ENCODE peak calls at places on chromosomes 11 and 22, in eight cellular contexts. B is mucosa of descending colon, F is tibial artery, W is right lobe of liver, S is testis, M is cardiac muscle cell, V is kidney, Q is neural progenitor cell. P is an unnamed sample.

GRCh38 chr22:46984751-46985506 is 222.5 kb downstream of the TBC1D22A start:
- DNase-seq in S (no peak), F (no peak), V (peak; percentile 66), M (no peak), Q (no peak), W (no peak), B (no peak), P (no peak)

GRCh38 chr11:44607324-44607962 is 42.0 kb downstream of the CD82 start:
- DNase-seq in F (no peak), W (no peak), Q (no peak), V (no peak), B (no peak), M (no peak), S (no peak), P (no peak)

GRCh38 chr11:126146454-126147192 is 64.8 kb downstream of the RPUSD4 start:
- DNase-seq in F (no peak), W (no peak), Q (peak; percentile 96), B (no peak), V (no peak), S (no peak), M (no peak), P (no peak)

GRCh38 chr11:18650859-18651557 is 16.9 kb upstream of the SPTY2D1 start:
- DNase-seq in V (no peak), W (no peak), B (peak; percentile 75), M (no peak), S (peak; percentile 84), Q (peak; percentile 64), F (peak; percentile 23), P (no peak)

GRCh38 chr11:9385288-9385902 is 943 bp downstream of the IPO7 start:
- DNase-seq in V (no peak), M (no peak), W (no peak), Q (no peak), B (no peak), F (no peak), S (no peak), P (no peak)

GRCh38 chr22:42299586-42300285 is 29.3 kb upstream of the TCF20 start:
- DNase-seq in V (no peak), F (peak; percentile 31), Q (peak; percentile 84), B (no peak), S (peak; percentile 21), W (no peak), M (peak; percentile 52), P (peak; percentile 19)

GRCh38 chr11:10927533-10927932 is 69.7 kb upstream of the ZBED5 start:
- DNase-seq in W (peak; percentile 66), B (peak; percentile 72), F (no peak), V (no peak), S (no peak), Q (no peak), M (no peak), P (no peak)

GRCh38 chr11:66183581-66184048 is 84.8 kb upstream of the RAB1B start:
- DNase-seq in V (no peak), M (no peak), Q (no peak), S (no peak), B (peak; percentile 3), F (no peak), W (no peak), P (no peak)

GRCh38 chr22:42389137-42389536 is 43.1 kb downstream of the NFAM1 start:
- DNase-seq in W (no peak), S (no peak), V (no peak), Q (no peak), M (no peak), F (no peak), B (no peak), P (no peak)

GRCh38 chr22:23067023-23067650 is 3.2 kb upstream of the GNAZ start:
- DNase-seq in M (no peak), Q (no peak), S (peak; percentile 6), W (no peak), F (peak; percentile 12), V (peak; percentile 54), B (no peak), P (no peak)

GRCh38 chr22:25623310-25623734 is 58.8 kb downstream of the GRK3 start:
- DNase-seq in Q (no peak), B (no peak), F (no peak), M (no peak), S (no peak), W (no peak), V (no peak), P (no peak)

GRCh38 chr11:13487661-13488030 is 8.2 kb downstream of the PTH start:
- DNase-seq in V (no peak), S (no peak), Q (peak; percentile 28), M (no peak), W (no peak), B (peak; percentile 40), F (no peak), P (no peak)

GRCh38 chr11:84215671-84216070 is 929.5 kb upstream of the CCDC90B start:
- DNase-seq in F (no peak), V (no peak), B (no peak), S (no peak), M (no peak), Q (no peak), W (no peak), P (no peak)

GRCh38 chr11:111429066-111429506 is 50.0 kb upstream of the POU2AF1 start:
- DNase-seq in M (no peak), B (peak; percentile 86), Q (peak; percentile 26), V (no peak), F (peak; percentile 77), W (no peak), S (peak; percentile 75), P (peak; percentile 63)

GRCh38 chr11:118924591-118925585 is 838 bp downstream of the BCL9L start:
- DNase-seq in F (peak; percentile 66), Q (peak; percentile 81), V (peak; percentile 83), W (peak; percentile 51), B (peak; percentile 73), S (peak; percentile 76), M (peak; percentile 72), P (peak; percentile 63)

GRCh38 chr11:47177846-47178245 is 1.2 kb upstream of the ARFGAP2 start:
- DNase-seq in S (peak; percentile 41), F (no peak), M (no peak), V (peak; percentile 79), B (no peak), W (peak; percentile 89), Q (no peak), P (peak; percentile 74)

GRCh38 chr11:58927393-58928081 is 11.8 kb upstream of the GLYATL1 start:
- DNase-seq in W (peak; percentile 97), M (peak; percentile 92), Q (peak; percentile 97), S (peak; percentile 30), V (no peak), B (peak; percentile 58), F (no peak), P (no peak)

GRCh38 chr11:69080361-69080973 is 31.7 kb downstream of the TPCN2 start:
- DNase-seq in B (no peak), Q (no peak), S (no peak), V (no peak), F (no peak), W (no peak), M (no peak), P (no peak)

GRCh38 chr11:112587664-112588063 is 327.0 kb upstream of the PLET1 start:
- DNase-seq in W (no peak), Q (no peak), S (no peak), B (no peak), F (no peak), M (no peak), V (no peak), P (no peak)

GRCh38 chr11:112583246-112583893 is 322.7 kb upstream of the PLET1 start:
- DNase-seq in M (no peak), W (no peak), B (no peak), F (no peak), Q (no peak), V (no peak), S (no peak), P (no peak)

GRCh38 chr11:112582366-112582765 is 321.7 kb upstream of the PLET1 start:
- DNase-seq in V (no peak), M (no peak), B (no peak), F (no peak), Q (no peak), S (no peak), W (no peak), P (no peak)

GRCh38 chr11:112581747-112582146 is 321.1 kb upstream of the PLET1 start:
- DNase-seq in V (no peak), W (no peak), B (no peak), F (no peak), Q (no peak), M (no peak), S (no peak), P (no peak)

GRCh38 chr11:112584674-112585073 is 324.0 kb upstream of the PLET1 start:
- DNase-seq in M (peak; percentile 41), W (no peak), F (no peak), V (no peak), Q (peak; percentile 54), S (no peak), B (no peak), P (no peak)
- TF ChIP-seq CTCF in M (peak; percentile 6), W (no peak), F (no peak), V (no peak), Q (peak; percentile 54), S (no peak), B (no peak), P (no peak)

DNA sequence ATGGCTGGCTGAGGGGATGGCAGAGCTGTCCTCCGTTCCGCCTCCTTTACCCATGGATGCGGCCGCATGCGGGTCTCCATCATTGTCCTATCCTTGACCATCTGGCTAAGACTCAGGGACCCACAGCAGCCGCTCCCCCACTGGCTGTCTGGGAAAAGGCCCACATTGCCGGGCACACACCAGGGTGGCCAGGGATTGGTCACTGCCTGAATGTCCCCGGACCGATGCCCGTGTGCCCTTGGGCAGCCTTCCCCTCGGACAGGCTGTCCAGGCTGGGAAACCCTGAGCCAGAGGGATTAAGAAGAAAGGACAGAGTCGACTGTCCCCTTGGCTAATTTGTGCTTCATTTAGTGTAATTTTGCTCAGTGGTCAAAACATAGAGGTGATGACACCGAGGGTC is 22.5 kb downstream of the H19 start:
- DNase-seq in F (no peak), Q (no peak), W (no peak), M (no peak), V (no peak), B (no peak), S (no peak), P (no peak)
- H3K4me1 ChIP-seq in F (no peaks in the 10 kb centered on the region), Q (no peaks in the 10 kb centered on the region), W (no peaks in the 10 kb centered on the region), M (no peaks in the 10 kb centered on the region), V (no peaks in the 10 kb centered on the region), B (no peaks in the 10 kb centered on the region), S (no peaks in the 10 kb centered on the region), P (no peaks in the 10 kb centered on the region)

DNA sequence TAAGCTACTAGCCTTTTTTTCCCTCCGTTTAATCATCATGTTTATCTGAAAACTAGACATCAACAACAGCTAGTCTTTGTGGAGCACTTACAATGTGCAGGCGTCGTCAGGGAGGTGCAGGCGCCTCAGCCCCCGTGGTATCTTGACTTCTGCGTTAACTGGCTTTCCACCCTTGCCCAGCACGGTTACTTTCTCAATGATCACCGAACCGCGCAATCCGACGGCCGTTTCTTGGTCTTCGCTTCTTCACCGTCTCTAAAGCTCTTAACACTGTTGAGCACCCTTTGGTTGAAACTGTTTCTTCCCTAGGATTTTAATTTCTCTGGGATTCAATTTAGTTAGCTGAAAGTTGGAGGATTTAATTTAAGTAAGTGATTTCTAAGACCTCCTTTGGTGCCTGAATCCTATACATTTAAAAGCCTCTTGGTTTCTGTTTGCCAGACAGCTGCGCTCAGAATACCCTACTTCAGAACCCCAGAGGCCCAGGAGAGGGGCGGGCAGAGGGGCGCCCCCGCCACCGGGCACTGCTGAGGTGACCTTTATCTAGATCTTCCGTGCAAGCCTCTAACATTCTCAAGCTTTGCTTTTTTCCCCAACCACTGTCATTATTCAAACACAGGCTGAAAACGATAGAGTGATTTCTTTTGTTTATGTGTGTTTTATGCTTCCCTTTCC is 18.0 kb upstream of the TMEM218 start:
- DNase-seq in Q (peak; percentile 63), M (no peak), S (no peak), B (no peak), V (no peak), W (no peak), F (no peak), P (no peak)
- H3K4me3 ChIP-seq in Q (peak overlapping the region; percentile 2), M (no peak overlapping the region), S (peak overlapping the region; percentile 2), B (no peak overlapping the region), V (no peak overlapping the region), W (no peak overlapping the region), F (no peak overlapping the region), P (no peak overlapping the region)

GRCh38 chr11:76838422-76839068 is 22.2 kb upstream of the ACER3 start:
- DNase-seq in Q (peak; percentile 83), F (no peak), V (no peak), B (no peak), W (no peak), M (peak; percentile 67), S (no peak), P (no peak)
- TF ChIP-seq CTCF in Q (peak; percentile 64), F (peak; percentile 4), V (peak; percentile 10), B (no peak), W (no peak), M (peak; percentile 50), S (no peak), P (no peak)

P was measured in gastrocnemius medialis.